ENCODE peak calls at places on chromosome 15, in five cellular contexts. Q is IMR-90, W is mesenchymal stem cell, K is neuronal stem cell, Y is H1. S is an unnamed sample.

GRCh38 chr15:90680371-90680935 is 36.7 kb upstream of the BLM start:
- DNase-seq in Q (peak), W (peak), K (no peak), Y (no peak), S (no peak)

GRCh38 chr15:30859091-30859874 is 44.4 kb upstream of the FAN1 start:
- DNase-seq in Q (peak), W (peak), K (peak), Y (no peak), S (peak)

GRCh38 chr15:77023576-77024272 is 28.8 kb downstream of the PSTPIP1 start:
- DNase-seq in Q (no peak), W (no peak), K (no peak), Y (no peak), S (no peak)

GRCh38 chr15:76060098-76060989 is 559 bp downstream of the TMEM266 start:
- DNase-seq in Q (no peak), W (no peak), K (no peak), Y (no peak), S (no peak)

GRCh38 chr15:68550498-68551295 is 28.1 kb upstream of the CORO2B start:
- DNase-seq in Q (peak), W (peak), K (peak), Y (peak), S (peak)

GRCh38 chr15:65286069-65286703 is 497 bp downstream of the PARP16 start:
- DNase-seq in Q (no peak), W (peak), K (peak), Y (peak), S (no peak)

GRCh38 chr15:98799461-98799971 is 151.2 kb downstream of the IGF1R start:
- DNase-seq in Q (peak), W (peak), K (no peak), Y (no peak), S (peak)

GRCh38 chr15:75302318-75302717 is 19.7 kb downstream of the GOLGA6D start:
- DNase-seq in Q (no peak), W (no peak), K (no peak), Y (no peak), S (no peak)

GRCh38 chr15:48560321-48561051 is 85.0 kb downstream of the FBN1 start:
- DNase-seq in Q (no peak), W (no peak), K (no peak), Y (no peak), S (no peak)

GRCh38 chr15:69164807-69165636 is 4.6 kb downstream of the GLCE start:
- DNase-seq in Q (peak), W (peak), K (no peak), Y (no peak), S (no peak)

GRCh38 chr15:77421370-77421700 is 647 bp downstream of the HMG20A start:
- DNase-seq in Q (peak), W (no peak), K (no peak), Y (no peak), S (peak)

GRCh38 chr15:42826251-42826890 is 89.4 kb upstream of the CDAN1 start:
- DNase-seq in Q (no peak), W (no peak), K (no peak), Y (no peak), S (no peak)

GRCh38 chr15:52642386-52643361 is 36.5 kb downstream of the ATOSA start:
- DNase-seq in Q (peak), W (peak), K (no peak), Y (no peak), S (no peak)

GRCh38 chr15:71011503-71012155 is 103.6 kb upstream of the THSD4 start:
- DNase-seq in Q (peak), W (peak), K (peak), Y (no peak), S (peak)

GRCh38 chr15:75167588-75168076 is 34.0 kb upstream of the C15orf39 start:
- DNase-seq in Q (peak), W (peak), K (no peak), Y (no peak), S (no peak)

GRCh38 chr15:82128401-82129143 is 82.8 kb upstream of the MEX3B start:
- DNase-seq in Q (peak), W (peak), K (no peak), Y (no peak), S (no peak)

GRCh38 chr15:48559270-48559669 is 86.2 kb downstream of the FBN1 start:
- DNase-seq in Q (peak), W (peak), K (peak), Y (no peak), S (peak)

GRCh38 chr15:55741592-55742497 is 1.1 kb downstream of the PRTG start:
- DNase-seq in Q (no peak), W (peak), K (no peak), Y (peak), S (peak)

GRCh38 chr15:63860161-63860954 is 26.6 kb upstream of the HERC1 start:
- DNase-seq in Q (no peak), W (no peak), K (no peak), Y (no peak), S (no peak)

GRCh38 chr15:89936793-89937265 is 24.1 kb upstream of the ARPIN start:
- DNase-seq in Q (no peak), W (no peak), K (no peak), Y (no peak), S (no peak)

GRCh38 chr15:60585743-60586708 is 107.1 kb upstream of the ICE2 start:
- DNase-seq in Q (peak), W (peak), K (peak), Y (no peak), S (peak)

GRCh38 chr15:65323071-65323511 is 18.6 kb downstream of the RNU5B-1 start:
- DNase-seq in Q (peak), W (peak), K (no peak), Y (no peak), S (no peak)

GRCh38 chr15:55289573-55290360 is at the start of gene RAB27A:
- DNase-seq in Q (peak), W (peak), K (peak), Y (peak), S (peak)

GRCh38 chr15:82540055-82540983 is at the start of gene RPS17:
- DNase-seq in Q (peak), W (peak), K (peak), Y (peak), S (peak)

GRCh38 chr15:72341361-72341760 is 21.4 kb upstream of the CELF6 start:
- DNase-seq in Q (no peak), W (peak), K (peak), Y (peak), S (peak)

GRCh38 chr15:73876779-73877178 is 3.4 kb downstream of the TBC1D21 start:
- DNase-seq in Q (no peak), W (no peak), K (no peak), Y (no peak), S (peak)

GRCh38 chr15:27867861-27868260 is 231.3 kb downstream of the OCA2 start:
- DNase-seq in Q (no peak), W (no peak), K (no peak), Y (peak), S (no peak)

GRCh38 chr15:82810863-82811421 is 1.5 kb downstream of the WHAMM start:
- DNase-seq in Q (no peak), W (peak), K (no peak), Y (no peak), S (no peak)

GRCh38 chr15:94671845-94672524 is 440.6 kb downstream of the MCTP2 start:
- DNase-seq in Q (peak), W (peak), K (peak), Y (no peak), S (peak)

GRCh38 chr15:100889359-100890058 is 9.9 kb downstream of the ALDH1A3 start:
- DNase-seq in Q (peak), W (peak), K (no peak), Y (no peak), S (peak)

GRCh38 chr15:63996794-63997357 is 49.4 kb downstream of the DAPK2 start:
- DNase-seq in Q (no peak), W (no peak), K (no peak), Y (no peak), S (no peak)

GRCh38 chr15:37166402-37166801 is 66.1 kb upstream of the MEIS2 start:
- DNase-seq in Q (no peak), W (no peak), K (no peak), Y (no peak), S (no peak)

GRCh38 chr15:84983299-84983698 is 1.6 kb downstream of the PDE8A start:
- DNase-seq in Q (no peak), W (no peak), K (no peak), Y (no peak), S (no peak)
- H3K4me3 ChIP-seq in Q (peak), W (no peak), K (no peak), Y (no peak), S (no peak)

GRCh38 chr15:95916568-95916967 is 413.9 kb upstream of the NR2F2 start:
- DNase-seq in Q (no peak), W (no peak), K (no peak), Y (no peak), S (no peak)

GRCh38 chr15:95912728-95913127 is 417.8 kb upstream of the NR2F2 start:
- DNase-seq in Q (no peak), W (no peak), K (no peak), Y (no peak), S (no peak)

GRCh38 chr15:95912280-95912625 is 418.2 kb upstream of the NR2F2 start:
- DNase-seq in Q (no peak), W (no peak), K (no peak), Y (no peak), S (peak)

GRCh38 chr15:95910643-95911212 is 419.8 kb upstream of the NR2F2 start:
- DNase-seq in Q (no peak), W (no peak), K (no peak), Y (peak), S (peak)

GRCh38 chr15:95911570-95912279 is 418.8 kb upstream of the NR2F2 start:
- DNase-seq in Q (no peak), W (peak), K (no peak), Y (no peak), S (peak)
- H2BK15ac ChIP-seq in Q (no peak), W (no peak), K (no peak), Y (no peak), S (no peak)

GRCh38 chr15:88913017-88913849 is at the start of gene MFGE8:
- DNase-seq in Q (peak), W (peak), K (peak), Y (peak), S (peak)
- H3K18ac ChIP-seq in Q (peak), W (peak), K (peak), Y (peak), S (peak)

GRCh38 chr15:59388670-59389069 is 16.0 kb upstream of the MYO1E start:
- DNase-seq in Q (peak), W (peak), K (no peak), Y (no peak), S (no peak)
- H3K4me3 ChIP-seq in Q (no peak), W (no peak), K (no peak), Y (no peak), S (no peak)

GRCh38 chr15:40300771-40301170 is 7.0 kb downstream of the PLCB2 start:
- DNase-seq in Q (no peak), W (no peak), K (no peak), Y (no peak), S (peak)
- H2BK15ac ChIP-seq in Q (no peak), W (no peak), K (no peak), Y (no peak), S (no peak)

GRCh38 chr15:66833372-66833771 is 131.3 kb downstream of the SMAD6 start:
- DNase-seq in Q (no peak), W (no peak), K (no peak), Y (no peak), S (peak)

GRCh38 chr15:66831289-66831688 is 129.3 kb downstream of the SMAD6 start:
- DNase-seq in Q (no peak), W (no peak), K (no peak), Y (no peak), S (no peak)

GRCh38 chr15:66832679-66833078 is 130.6 kb downstream of the SMAD6 start:
- DNase-seq in Q (peak), W (peak), K (no peak), Y (no peak), S (no peak)

GRCh38 chr15:66830358-66830757 is 128.3 kb downstream of the SMAD6 start:
- DNase-seq in Q (peak), W (peak), K (no peak), Y (no peak), S (no peak)

GRCh38 chr15:66831801-66832390 is 129.9 kb downstream of the SMAD6 start:
- DNase-seq in Q (no peak), W (no peak), K (no peak), Y (no peak), S (no peak)
- H3K18ac ChIP-seq in Q (no peak), W (no peak), K (peak), Y (no peak), S (no peak)